ENCODE peak calls at places on chromosomes 13 and 19, in six cellular contexts. X, Y, B, Z, C and K are unnamed samples.

GRCh38 chr13:30779608-30780007 is 44.3 kb downstream of the ALOX5AP start:
- DNase-seq in X (no peak), Y (no peak), B (no peak), Z (no peak), C (no peak), K (no peak)

GRCh38 chr19:1136201-1136600 is 32.4 kb downstream of the GPX4 start:
- DNase-seq in X (no peak), Y (no peak), B (no peak), Z (no peak), C (no peak), K (no peak)

GRCh38 chr19:47676811-47677210 is 36.4 kb upstream of the EHD2 start:
- DNase-seq in X (no peak), Y (no peak), B (no peak), Z (no peak), C (no peak), K (no peak)

GRCh38 chr19:35107541-35107939 is 8.1 kb upstream of the FXYD3 start:
- DNase-seq in X (peak; percentile 85), Y (no peak), B (peak; percentile 89), Z (no peak), C (peak; percentile 79), K (peak; percentile 98)

GRCh38 chr13:57345526-57345925 is 178.5 kb downstream of the PRR20E start:
- DNase-seq in X (no peak), Y (no peak), B (no peak), Z (no peak), C (no peak), K (no peak)

GRCh38 chr19:37251308-37252229 is 33.6 kb downstream of the ZNF383 start:
- DNase-seq in X (peak; percentile 94), Y (peak; percentile 49), B (peak; percentile 92), Z (peak; percentile 74), C (peak; percentile 85), K (peak; percentile 84)

GRCh38 chr19:40232479-40232878 is 6.0 kb upstream of the CCNP start:
- DNase-seq in X (no peak), Y (no peak), B (no peak), Z (no peak), C (no peak), K (no peak)

GRCh38 chr19:954672-955494 is 29.0 kb downstream of the ARID3A start:
- DNase-seq in X (no peak), Y (no peak), B (no peak), Z (no peak), C (no peak), K (no peak)

GRCh38 chr13:103157434-103158145 is 91.4 kb upstream of the SLC10A2 start:
- DNase-seq in X (no peak), Y (no peak), B (no peak), Z (no peak), C (no peak), K (no peak)

GRCh38 chr19:47229674-47230121 is 1.3 kb downstream of the BBC3 start:
- DNase-seq in X (peak; percentile 22), Y (no peak), B (no peak), Z (no peak), C (no peak), K (no peak)

GRCh38 chr13:47474326-47474725 is 526.7 kb downstream of the SUCLA2 start:
- DNase-seq in X (no peak), Y (no peak), B (no peak), Z (no peak), C (no peak), K (no peak)

GRCh38 chr19:49553451-49554271 is 25.9 kb downstream of the RCN3 start:
- DNase-seq in X (no peak), Y (no peak), B (no peak), Z (no peak), C (peak; percentile 77), K (no peak)

GRCh38 chr19:35442091-35442490 is 6.0 kb upstream of the FFAR2 start:
- DNase-seq in X (no peak), Y (no peak), B (no peak), Z (no peak), C (no peak), K (no peak)

GRCh38 chr19:11092181-11092538 is 2.9 kb downstream of the LDLR start:
- DNase-seq in X (no peak), Y (no peak), B (peak; percentile 22), Z (no peak), C (no peak), K (peak; percentile 82)

GRCh38 chr19:2540646-2541454 is 64.9 kb downstream of the GADD45B start:
- DNase-seq in X (no peak), Y (peak; percentile 81), B (peak; percentile 21), Z (no peak), C (peak; percentile 95), K (peak; percentile 77)

GRCh38 chr19:23321953-23322549 is 71.9 kb upstream of the ZNF724 start:
- DNase-seq in X (no peak), Y (no peak), B (no peak), Z (no peak), C (no peak), K (no peak)

GRCh38 chr13:35157143-35157755 is 215.2 kb downstream of the NBEA start:
- DNase-seq in X (no peak), Y (peak; percentile 51), B (no peak), Z (peak; percentile 43), C (peak; percentile 38), K (peak; percentile 52)

GRCh38 chr19:1133471-1133929 is 29.7 kb downstream of the GPX4 start:
- DNase-seq in X (no peak), Y (no peak), B (no peak), Z (peak; percentile 42), C (peak; percentile 69), K (peak; percentile 17)

GRCh38 chr19:30224689-30225606 is 147.2 kb upstream of the ZNF536 start:
- DNase-seq in X (peak; percentile 36), Y (no peak), B (peak; percentile 25), Z (peak; percentile 46), C (no peak), K (no peak)

GRCh38 chr13:66751691-66752090 is 478.4 kb downstream of the PCDH9 start:
- DNase-seq in X (no peak), Y (no peak), B (no peak), Z (no peak), C (no peak), K (no peak)

GRCh38 chr13:48542581-48543341 is 9.9 kb upstream of the RCBTB2 start:
- DNase-seq in X (peak; percentile 27), Y (no peak), B (peak; percentile 34), Z (no peak), C (no peak), K (peak; percentile 45)

GRCh38 chr19:14473915-14474578 is 1.1 kb downstream of the PTGER1 start:
- DNase-seq in X (no peak), Y (no peak), B (peak; percentile 31), Z (no peak), C (no peak), K (no peak)

GRCh38 chr13:33859691-33860303 is 41.8 kb downstream of the RFC3 start:
- DNase-seq in X (no peak), Y (peak; percentile 7), B (no peak), Z (no peak), C (peak; percentile 45), K (no peak)

GRCh38 chr13:90883592-90883991 is 463.9 kb upstream of the MIR17HG start:
- DNase-seq in X (no peak), Y (no peak), B (no peak), Z (no peak), C (no peak), K (no peak)